ENCODE peak calls at places on chromosomes 5 and 9, in ten cellular contexts. R is mammary epithelial cell, G is IMR-90, N is tibial artery, W is fibroblast of mammary gland, K is A549, T is fibroblast of lung, F is epithelial cell of proximal tubule, X is psoas muscle, O is tibial nerve. E is an unnamed sample.
A peak's percentile ranks its signal among the peaks of the same experiment; 100 is the strongest.

GRCh38 chr5:69238760-69239251 is 4.1 kb downstream of the CDK7 start:
- DNase-seq in R (peak; percentile 91), G (peak; percentile 96), N (no peak), W (peak; percentile 95), K (peak; percentile 57), T (peak; percentile 92), F (no peak), X (no peak), O (no peak), E (peak; percentile 36)

GRCh38 chr9:94870465-94870792 is 143.9 kb downstream of the AOPEP start:
- DNase-seq in R (no peak), G (no peak), N (no peak), W (no peak), K (no peak), T (no peak), F (no peak), X (no peak), O (no peak), E (no peak)

GRCh38 chr5:109681763-109682162 is 8.0 kb upstream of the MAN2A1 start:
- DNase-seq in R (peak; percentile 90), G (no peak), N (no peak), W (no peak), K (no peak), T (no peak), F (no peak), X (no peak), O (no peak), E (no peak)

GRCh38 chr5:138093036-138093435 is 9.2 kb downstream of the WNT8A start:
- DNase-seq in R (no peak), G (no peak), N (no peak), W (no peak), K (no peak), T (no peak), F (no peak), X (no peak), O (no peak), E (no peak)

GRCh38 chr5:55994502-55994997 is at the start of gene IL6ST:
- DNase-seq in R (peak; percentile 83), G (peak; percentile 93), N (peak; percentile 64), W (peak; percentile 63), K (peak; percentile 60), T (peak; percentile 75), F (no peak), X (no peak), O (peak; percentile 47), E (no peak)

GRCh38 chr5:73496984-73497457 is 1.2 kb upstream of the BTF3 start:
- DNase-seq in R (peak; percentile 73), G (peak; percentile 72), N (no peak), W (peak; percentile 76), K (peak; percentile 80), T (peak; percentile 63), F (no peak), X (no peak), O (no peak), E (peak; percentile 47)

GRCh38 chr9:27529316-27530278 is at the start of gene MOB3B:
- DNase-seq in R (peak; percentile 71), G (peak; percentile 50), N (peak; percentile 81), W (peak; percentile 46), K (peak; percentile 76), T (peak; percentile 59), F (no peak), X (peak; percentile 93), O (peak; percentile 78), E (peak; percentile 18)

GRCh38 chr5:54581831-54582548 is 64.4 kb downstream of the SNX18 start:
- DNase-seq in R (no peak), G (peak; percentile 36), N (no peak), W (peak; percentile 56), K (no peak), T (no peak), F (no peak), X (no peak), O (no peak), E (no peak)

GRCh38 chr5:80238778-80239679 is 16.8 kb downstream of the SERINC5 start:
- DNase-seq in R (peak; percentile 35), G (peak; percentile 61), N (peak; percentile 65), W (peak; percentile 74), K (no peak), T (peak; percentile 83), F (no peak), X (peak; percentile 83), O (peak; percentile 65), E (no peak)

GRCh38 chr5:123813251-123813650 is 301.3 kb downstream of the CSNK1G3 start:
- DNase-seq in R (no peak), G (no peak), N (no peak), W (no peak), K (no peak), T (peak; percentile 36), F (no peak), X (no peak), O (no peak), E (no peak)

GRCh38 chr9:133199648-133200321 is 9.3 kb downstream of the OBP2B start:
- DNase-seq in R (no peak), G (no peak), N (no peak), W (peak; percentile 11), K (no peak), T (no peak), F (no peak), X (peak; percentile 76), O (no peak), E (no peak)

GRCh38 chr5:75047356-75047755 is 5.0 kb downstream of the GCNT4 start:
- DNase-seq in R (peak; percentile 25), G (no peak), N (no peak), W (no peak), K (no peak), T (peak; percentile 25), F (no peak), X (no peak), O (no peak), E (no peak)

GRCh38 chr5:75045071-75045470 is 7.3 kb downstream of the GCNT4 start:
- DNase-seq in R (no peak), G (no peak), N (no peak), W (no peak), K (no peak), T (no peak), F (no peak), X (no peak), O (no peak), E (no peak)

GRCh38 chr5:75048457-75048953 is 3.9 kb downstream of the GCNT4 start:
- DNase-seq in R (no peak), G (peak; percentile 37), N (no peak), W (peak; percentile 24), K (no peak), T (peak; percentile 80), F (no peak), X (no peak), O (no peak), E (no peak)

GRCh38 chr5:75044406-75044805 is 8.0 kb downstream of the GCNT4 start:
- DNase-seq in R (no peak), G (no peak), N (no peak), W (peak; percentile 28), K (no peak), T (peak; percentile 36), F (peak; percentile 52), X (no peak), O (no peak), E (no peak)

GRCh38 chr5:75046366-75047142 is 5.8 kb downstream of the GCNT4 start:
- DNase-seq in R (peak; percentile 71), G (no peak), N (no peak), W (no peak), K (no peak), T (no peak), F (no peak), X (no peak), O (no peak), E (no peak)
- TF ChIP-seq CTCF in R (no peak), G (no peak), N (no peak), W (no peak), K (no peak), T (no peak), F (no peak), X (no peak), O (no peak), E (no peak)

GRCh38 chr5:36763454-36763853 is 113.1 kb upstream of the NIPBL start:
- DNase-seq in R (no peak), G (no peak), N (no peak), W (no peak), K (no peak), T (peak; percentile 6), F (no peak), X (no peak), O (no peak), E (no peak)

GRCh38 chr5:36769129-36769528 is 107.4 kb upstream of the NIPBL start:
- DNase-seq in R (no peak), G (no peak), N (no peak), W (no peak), K (no peak), T (no peak), F (no peak), X (no peak), O (no peak), E (no peak)

GRCh38 chr5:36770125-36770524 is 106.4 kb upstream of the NIPBL start:
- DNase-seq in R (no peak), G (no peak), N (no peak), W (peak; percentile 11), K (no peak), T (no peak), F (no peak), X (no peak), O (no peak), E (no peak)

GRCh38 chr5:36768450-36768849 is 108.1 kb upstream of the NIPBL start:
- DNase-seq in R (no peak), G (no peak), N (no peak), W (no peak), K (no peak), T (no peak), F (no peak), X (no peak), O (no peak), E (no peak)
- H3K4me3 ChIP-seq in R (no peak overlapping the region), G (no peak overlapping the region), N (no peak overlapping the region), W (no peak overlapping the region), K (no peak overlapping the region), T (no peak overlapping the region), F (no peak overlapping the region), X (no peak overlapping the region), O (no peak overlapping the region), E (no peak overlapping the region)

GRCh38 chr9:90458485-90458884 is 184.1 kb downstream of the DIRAS2 start:
- DNase-seq in R (no peak), G (no peak), N (no peak), W (no peak), K (peak; percentile 18), T (no peak), F (peak; percentile 42), X (no peak), O (no peak), E (no peak)
- TF ChIP-seq CTCF in R (no peak), G (no peak), N (no peak), W (no peak), K (no peak), T (no peak), F (peak; percentile 75), X (no peak), O (no peak), E (no peak)

GRCh38 chr9:129739432-129739831 is 13.4 kb downstream of the PTGES start:
- DNase-seq in R (no peak), G (no peak), N (no peak), W (no peak), K (no peak), T (no peak), F (no peak), X (no peak), O (no peak), E (no peak)
- H3K4me3 ChIP-seq in R (no peak overlapping the region), G (no peak overlapping the region), N (no peak overlapping the region), W (no peak overlapping the region), K (no peak overlapping the region), T (no peak overlapping the region), F (no peak overlapping the region), X (no peak overlapping the region), O (no peak overlapping the region), E (no peak overlapping the region)